ENCODE peak calls at places on chromosomes 5 and 9, in nine cellular contexts. W is KG1, Y is AG04449, R is Right ventricle myocardium superior, I is glomerular endothelial cell, E is RPMI8226, B is ACHN, V is H4, P is AG08396. L is an unnamed sample.

GRCh38 chr5:145991044-145991575 is 54.7 kb downstream of the SH3RF2 start:
- DNase-seq in W (no peak), Y (no peak), R (no peak), I (no peak), E (no peak), B (no peak), V (no peak), P (no peak), L (no peak)

GRCh38 chr5:154038241-154038603 is 488 bp downstream of the FAM114A2 start:
- DNase-seq in W (peak), Y (no peak), R (no peak), I (peak), E (peak), B (no peak), V (no peak), P (no peak), L (peak)

GRCh38 chr5:126811515-126812198 is 34.7 kb downstream of the LMNB1 start:
- DNase-seq in W (no peak), Y (peak), R (no peak), I (peak), E (no peak), B (no peak), V (no peak), P (peak), L (peak)

GRCh38 chr9:129669946-129670345 is 4.5 kb downstream of the PRRX2 start:
- DNase-seq in W (no peak), Y (no peak), R (no peak), I (no peak), E (no peak), B (no peak), V (no peak), P (no peak), L (no peak)

GRCh38 chr9:5799314-5799713 is 33.6 kb downstream of the ERMP1 start:
- DNase-seq in W (no peak), Y (no peak), R (no peak), I (no peak), E (no peak), B (peak), V (peak), P (peak), L (peak)

GRCh38 chr5:17438027-17438426 is 60.0 kb upstream of the TAF11L2 start:
- DNase-seq in W (no peak), Y (no peak), R (no peak), I (no peak), E (no peak), B (no peak), V (no peak), P (no peak), L (no peak)

GRCh38 chr9:98964201-98964600 is 20.5 kb downstream of the COL15A1 start:
- DNase-seq in W (no peak), Y (no peak), R (no peak), I (no peak), E (no peak), B (no peak), V (no peak), P (no peak), L (no peak)

GRCh38 chr5:155886311-155887031 is 440.5 kb upstream of the SGCD start:
- DNase-seq in W (no peak), Y (no peak), R (no peak), I (no peak), E (no peak), B (no peak), V (no peak), P (no peak), L (no peak)

GRCh38 chr9:87713278-87713989 is 12.5 kb upstream of the CTSL start:
- DNase-seq in W (no peak), Y (peak), R (peak), I (peak), E (no peak), B (peak), V (peak), P (peak), L (peak)

GRCh38 chr9:27945386-27945785 is 372.1 kb upstream of the C9orf72 start:
- DNase-seq in W (no peak), Y (no peak), R (no peak), I (no peak), E (no peak), B (no peak), V (no peak), P (no peak), L (no peak)

GRCh38 chr5:163894645-163895044 is 389.2 kb downstream of the MAT2B start:
- DNase-seq in W (no peak), Y (peak), R (no peak), I (no peak), E (no peak), B (no peak), V (peak), P (no peak), L (peak)

GRCh38 chr9:14097215-14097614 is 216.7 kb downstream of the NFIB start:
- DNase-seq in W (no peak), Y (no peak), R (no peak), I (peak), E (no peak), B (peak), V (peak), P (no peak), L (peak)

GRCh38 chr9:96514108-96514824 is 64.3 kb downstream of the HABP4 start:
- DNase-seq in W (no peak), Y (peak), R (no peak), I (no peak), E (no peak), B (no peak), V (no peak), P (peak), L (no peak)

GRCh38 chr5:168833936-168834335 is 254.8 kb upstream of the PANK3 start:
- DNase-seq in W (no peak), Y (no peak), R (no peak), I (no peak), E (no peak), B (no peak), V (no peak), P (no peak), L (no peak)

GRCh38 chr5:134043793-134044525 is 39.2 kb upstream of the VDAC1 start:
- DNase-seq in W (no peak), Y (no peak), R (no peak), I (no peak), E (no peak), B (no peak), V (no peak), P (no peak), L (no peak)

GRCh38 chr5:136053336-136054121 is 24.7 kb downstream of the TGFBI start:
- DNase-seq in W (no peak), Y (peak), R (no peak), I (no peak), E (no peak), B (peak), V (peak), P (peak), L (peak)

GRCh38 chr9:137482094-137482781 is 23.1 kb upstream of the NSMF start:
- DNase-seq in W (no peak), Y (no peak), R (peak), I (peak), E (peak), B (no peak), V (peak), P (peak), L (peak)

GRCh38 chr5:139689631-139690384 is 41.7 kb downstream of the CXXC5 start:
- DNase-seq in W (no peak), Y (no peak), R (no peak), I (no peak), E (peak), B (peak), V (no peak), P (no peak), L (peak)

GRCh38 chr9:136345281-136346156 is 18.0 kb downstream of the DNLZ start:
- DNase-seq in W (no peak), Y (no peak), R (peak), I (no peak), E (peak), B (peak), V (no peak), P (peak), L (peak)

GRCh38 chr5:9059920-9060691 is 485.8 kb downstream of the SEMA5A start:
- DNase-seq in W (no peak), Y (peak), R (no peak), I (no peak), E (no peak), B (peak), V (peak), P (peak), L (peak)

GRCh38 chr9:116099821-116100220 is 53.8 kb upstream of the PAPPA start:
- DNase-seq in W (no peak), Y (no peak), R (no peak), I (no peak), E (no peak), B (no peak), V (no peak), P (no peak), L (no peak)

GRCh38 chr5:35672995-35673394 is 55.3 kb downstream of the SPEF2 start:
- DNase-seq in W (no peak), Y (no peak), R (no peak), I (no peak), E (no peak), B (no peak), V (no peak), P (peak), L (no peak)

GRCh38 chr5:101904736-101905135 is 391.3 kb downstream of the SLCO4C1 start:
- DNase-seq in W (no peak), Y (no peak), R (no peak), I (no peak), E (no peak), B (no peak), V (peak), P (no peak), L (peak)

GRCh38 chr5:125151150-125151932 is 404.9 kb upstream of the ZNF608 start:
- DNase-seq in W (no peak), Y (no peak), R (no peak), I (no peak), E (no peak), B (no peak), V (no peak), P (no peak), L (no peak)

GRCh38 chr9:2181794-2182193 is 166.6 kb downstream of the SMARCA2 start:
- DNase-seq in W (no peak), Y (no peak), R (no peak), I (no peak), E (no peak), B (peak), V (peak), P (no peak), L (peak)

GRCh38 chr5:172002310-172002709 is 4.1 kb downstream of the FBXW11 start:
- DNase-seq in W (no peak), Y (no peak), R (no peak), I (no peak), E (peak), B (peak), V (no peak), P (no peak), L (peak)

GRCh38 chr9:2291980-2292704 is 277.0 kb downstream of the SMARCA2 start:
- DNase-seq in W (no peak), Y (no peak), R (no peak), I (no peak), E (no peak), B (no peak), V (peak), P (peak), L (no peak)

GRCh38 chr5:141001854-141002666 is 35.8 kb downstream of the PCDHAC2 start:
- DNase-seq in W (no peak), Y (no peak), R (no peak), I (no peak), E (no peak), B (no peak), V (peak), P (no peak), L (no peak)

GRCh38 chr5:80960531-80961375 is 590 bp downstream of the RASGRF2 start:
- DNase-seq in W (no peak), Y (no peak), R (peak), I (no peak), E (no peak), B (no peak), V (no peak), P (peak), L (peak)

GRCh38 chr5:132639706-132640130 is 18.3 kb upstream of the IL13 start:
- DNase-seq in W (no peak), Y (no peak), R (no peak), I (no peak), E (no peak), B (no peak), V (no peak), P (no peak), L (peak)

GRCh38 chr5:180289433-180289832 is 2.5 kb downstream of the MAPK9 start:
- DNase-seq in W (no peak), Y (no peak), R (no peak), I (no peak), E (no peak), B (no peak), V (no peak), P (no peak), L (no peak)

GRCh38 chr5:56493293-56493692 is 260.2 kb upstream of the ANKRD55 start:
- DNase-seq in W (no peak), Y (no peak), R (no peak), I (no peak), E (no peak), B (no peak), V (no peak), P (no peak), L (no peak)

GRCh38 chr9:135163023-135163780 is 75.7 kb downstream of the OLFM1 start:
- DNase-seq in W (no peak), Y (no peak), R (no peak), I (no peak), E (no peak), B (no peak), V (no peak), P (no peak), L (no peak)

GRCh38 chr5:22908129-22908528 is 55.0 kb upstream of the CDH12 start:
- DNase-seq in W (no peak), Y (no peak), R (no peak), I (no peak), E (no peak), B (peak), V (peak), P (no peak), L (no peak)

GRCh38 chr5:94888674-94889073 is 270.2 kb downstream of the SLF1 start:
- DNase-seq in W (no peak), Y (no peak), R (no peak), I (no peak), E (no peak), B (no peak), V (no peak), P (no peak), L (no peak)

L was measured in lung microvascular endothelial cell.